ENCODE peak calls at places on chromosomes 4 and X, in five cellular contexts. F is PC-3, G is astrocyte, B is HepG2, L is OCI-LY7. M is an unnamed sample. For H3K4me1, the result is how much of the 10 kb centered on the place peaks cover.

GRCh38 chrX:104318330-104319009 is 63.7 kb upstream of the ESX1 start:
- DNase-seq in L (no peak), B (peak), F (peak), G (peak), M (peak)

GRCh38 chrX:38860106-38861013 is 59.1 kb downstream of the MID1IP1 start:
- DNase-seq in G (no peak), B (no peak), F (no peak), L (no peak), M (no peak)

GRCh38 chr4:99630857-99631256 is 26.8 kb downstream of the C4orf54 start:
- DNase-seq in L (no peak), G (no peak), F (no peak), B (no peak), M (no peak)

GRCh38 chr4:181796502-181796901 is 446.7 kb upstream of the TENM3 start:
- DNase-seq in L (no peak), G (peak), B (no peak), F (no peak), M (peak)

GRCh38 chr4:110236324-110236723 is 37.9 kb upstream of the ELOVL6 start:
- DNase-seq in G (no peak), L (no peak), F (no peak), B (no peak), M (no peak)

GRCh38 chrX:64975491-64975890 is 759 bp downstream of the ZC4H2 start:
- DNase-seq in L (peak), G (peak), B (peak), F (peak), M (peak)

GRCh38 chrX:9668537-9668936 is 97.1 kb downstream of the GPR143 start:
- DNase-seq in G (peak), B (no peak), L (no peak), F (no peak), M (no peak)

GRCh38 chr4:175927121-175927520 is 115.1 kb upstream of the GPM6A start:
- DNase-seq in L (no peak), F (no peak), G (peak), B (no peak), M (peak)

GRCh38 chr4:80252953-80253352 is 13.5 kb upstream of the FGF5 start:
- DNase-seq in G (no peak), B (no peak), F (no peak), L (no peak), M (no peak)

GRCh38 chr4:168636506-168637176 is 139.8 kb downstream of the PALLD start:
- DNase-seq in B (no peak), G (peak), F (peak), L (no peak), M (peak)

GRCh38 chr4:168641811-168642140 is 144.9 kb downstream of the PALLD start:
- DNase-seq in F (no peak), B (no peak), L (no peak), G (no peak), M (no peak)

GRCh38 chr4:168639914-168640313 is 143.1 kb downstream of the PALLD start:
- DNase-seq in L (no peak), G (no peak), B (no peak), F (no peak), M (no peak)

GRCh38 chr4:168636040-168636439 is 139.2 kb downstream of the PALLD start:
- DNase-seq in G (no peak), L (no peak), B (no peak), F (no peak), M (no peak)

GRCh38 chr4:168637872-168638756 is 141.3 kb downstream of the PALLD start:
- DNase-seq in B (no peak), L (no peak), G (peak), F (no peak), M (no peak)
- H3K4me1 ChIP-seq in B (under half), L (under half), G (half or more), F (under half), M (under half)

DNA sequence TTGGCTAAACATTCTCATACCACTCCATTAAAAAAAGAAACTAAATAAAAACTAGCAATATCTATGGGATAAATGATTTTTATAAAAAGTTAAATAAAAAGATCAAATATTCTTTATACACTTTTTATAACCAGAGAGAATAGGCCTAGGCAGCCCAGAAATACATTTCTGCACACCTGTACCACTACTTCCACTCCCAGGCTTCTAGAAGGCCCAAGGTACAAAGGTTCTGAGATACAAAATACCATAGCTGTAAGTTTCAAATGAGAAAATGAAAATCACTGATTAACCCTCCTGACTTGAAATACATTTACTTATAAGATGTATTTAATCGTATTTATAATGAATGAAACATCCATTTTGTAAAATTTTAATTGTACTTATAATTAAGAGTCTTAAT is 226.5 kb upstream of the MAB21L2 start:
- DNase-seq in G (no peak), F (no peak), L (no peak), B (peak), M (no peak)
- H3K4me2 ChIP-seq in G (no peak), F (no peak), L (no peak), B (peak), M (no peak)

DNA sequence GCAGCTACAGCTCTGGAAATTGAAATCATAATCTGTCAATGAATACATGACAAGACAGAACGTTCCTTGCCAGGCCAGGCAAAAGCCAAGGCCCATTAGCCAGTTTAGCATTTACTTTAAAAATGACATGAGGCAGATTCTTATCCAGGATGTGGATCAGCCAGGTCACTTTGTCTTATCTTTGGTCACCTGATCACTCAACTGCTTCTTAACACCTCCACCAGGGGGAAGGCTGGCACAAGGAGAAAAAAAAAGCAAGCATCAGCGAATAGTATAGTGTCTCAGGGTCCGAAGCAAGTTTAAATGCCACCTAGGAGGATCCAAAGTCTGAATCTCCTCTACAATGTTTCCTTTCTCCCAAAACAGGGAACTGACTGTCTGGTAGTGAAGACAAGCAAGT is 18.8 kb downstream of the ATP1B4 start:
- DNase-seq in B (peak), G (no peak), L (peak), F (peak), M (peak)
- TF ChIP-seq CTCF in B (peak), G (no peak), L (peak), F (peak), M (peak)

GRCh38 chr4:3302164-3302785 is 9.5 kb downstream of the RGS12 start:
- DNase-seq in F (no peak), G (peak), L (no peak), B (no peak), M (no peak)

GRCh38 chr4:3301450-3302163 is 8.8 kb downstream of the RGS12 start:
- DNase-seq in F (no peak), L (no peak), G (no peak), B (no peak), M (no peak)

GRCh38 chr4:3299538-3300197 is 6.8 kb downstream of the RGS12 start:
- DNase-seq in G (no peak), B (no peak), L (no peak), F (no peak), M (no peak)

GRCh38 chr4:3299122-3299521 is 6.3 kb downstream of the RGS12 start:
- DNase-seq in G (no peak), L (no peak), F (no peak), B (no peak), M (no peak)

DNA sequence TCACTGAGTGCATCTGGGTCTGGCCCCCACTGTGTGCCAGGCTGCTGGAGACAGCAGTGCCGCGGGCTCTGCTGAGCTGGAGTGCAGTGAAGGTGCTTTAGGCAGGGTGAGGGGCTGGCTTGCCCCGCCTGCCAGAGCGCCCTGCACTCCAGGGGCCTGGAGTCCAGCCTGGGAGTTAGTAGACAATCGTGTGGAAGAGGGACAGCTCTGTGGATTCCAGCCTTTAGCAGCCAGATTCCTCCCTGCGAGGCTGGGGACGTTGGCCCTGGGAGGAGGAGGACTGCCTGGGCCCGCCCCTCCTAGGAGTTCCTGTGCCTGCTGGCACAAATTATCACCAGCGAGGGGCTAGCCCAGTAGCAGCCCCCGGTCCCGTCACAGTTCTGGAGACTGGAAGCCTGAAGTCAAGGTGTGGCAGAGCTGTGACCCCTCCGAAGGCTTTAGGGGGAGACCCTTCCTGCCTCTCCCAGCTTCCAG is 7.4 kb downstream of the RGS12 start:
- DNase-seq in B (no peak), G (no peak), L (no peak), F (no peak), M (no peak)
- H3K4me1 ChIP-seq in B (under half), G (under half), L (under half), F (under half), M (under half)

DNA sequence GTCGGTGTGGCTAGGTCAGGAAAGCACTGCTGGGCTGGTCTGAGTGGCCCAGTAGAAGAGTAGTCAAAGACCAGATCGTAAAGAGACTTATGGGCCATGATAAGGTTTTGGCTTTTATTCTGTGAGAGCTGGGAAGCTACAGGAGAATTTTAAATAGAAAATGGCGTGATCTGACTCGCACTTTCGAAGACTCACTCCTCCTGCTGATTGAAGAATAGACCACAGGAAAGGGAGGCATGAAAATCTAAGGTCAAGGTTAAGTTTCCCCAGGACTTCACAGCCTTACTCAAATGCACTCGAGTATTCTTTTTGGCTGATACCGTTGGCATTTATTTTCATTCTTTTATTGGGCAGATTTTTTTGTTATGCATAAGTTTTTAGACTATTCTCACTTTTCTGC is 231.4 kb upstream of the ANKRD50 start:
- DNase-seq in F (no peak), L (no peak), G (no peak), B (no peak), M (no peak)
- H3K4me2 ChIP-seq in F (peak), L (no peak), G (no peak), B (no peak), M (no peak)

GRCh38 chr4:3418029-3418762 is 23.6 kb upstream of the HGFAC start:
- DNase-seq in B (no peak), G (no peak), L (no peak), F (peak), M (no peak)
- TF ChIP-seq CTCF in B (peak), G (no peak), L (peak), F (peak), M (peak)

GRCh38 chr4:133775881-133776280 is 425.7 kb downstream of the PABPC4L start:
- DNase-seq in F (peak), L (no peak), G (peak), B (no peak), M (peak)

GRCh38 chr4:133776503-133776902 is 425.1 kb downstream of the PABPC4L start:
- DNase-seq in F (no peak), B (no peak), L (no peak), G (no peak), M (no peak)

GRCh38 chr4:133776961-133777360 is 424.6 kb downstream of the PABPC4L start:
- DNase-seq in F (no peak), G (no peak), B (no peak), L (no peak), M (no peak)

DNA sequence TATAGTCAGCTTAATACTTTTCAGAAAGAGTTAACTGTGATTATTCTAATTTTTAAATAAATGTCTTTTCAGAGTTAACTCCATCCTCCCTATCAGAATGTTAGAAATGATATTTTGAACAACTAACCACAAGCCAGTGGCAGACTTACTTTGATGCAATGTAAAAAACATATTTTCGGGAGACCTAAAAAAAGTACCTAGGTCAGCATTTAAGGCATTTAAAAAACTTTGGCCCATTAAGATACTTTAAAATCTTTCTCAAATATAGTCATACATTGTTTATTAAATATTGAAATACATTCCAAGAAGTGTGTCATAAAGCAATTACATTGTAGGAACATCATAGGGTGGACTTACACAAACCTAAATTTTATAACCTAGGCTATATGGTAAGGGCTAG is 426.1 kb downstream of the PABPC4L start:
- DNase-seq in B (no peak), G (no peak), L (no peak), F (no peak), M (no peak)
- H3K4me1 ChIP-seq in B (under half), G (under half), L (under half), F (under half), M (under half)

GRCh38 chr4:82811392-82811791 is 12.8 kb upstream of the SCD5 start:
- DNase-seq in L (no peak), G (no peak), B (no peak), F (no peak), M (no peak)
- H3K4me2 ChIP-seq in L (no peak), G (no peak), B (no peak), F (no peak), M (no peak)

GRCh38 chrX:152902502-152902820 is 4.6 kb downstream of the ZNF185 start:
- DNase-seq in B (no peak), G (no peak), L (no peak), F (no peak), M (no peak)

GRCh38 chrX:152903589-152903988 is 5.7 kb downstream of the ZNF185 start:
- DNase-seq in F (no peak), L (no peak), G (no peak), B (no peak), M (no peak)

GRCh38 chrX:152901816-152902501 is 4.1 kb downstream of the ZNF185 start:
- DNase-seq in G (no peak), F (no peak), L (no peak), B (no peak), M (no peak)

GRCh38 chrX:152905081-152905420 is 7.2 kb downstream of the ZNF185 start:
- DNase-seq in B (no peak), G (no peak), L (no peak), F (no peak), M (no peak)

DNA sequence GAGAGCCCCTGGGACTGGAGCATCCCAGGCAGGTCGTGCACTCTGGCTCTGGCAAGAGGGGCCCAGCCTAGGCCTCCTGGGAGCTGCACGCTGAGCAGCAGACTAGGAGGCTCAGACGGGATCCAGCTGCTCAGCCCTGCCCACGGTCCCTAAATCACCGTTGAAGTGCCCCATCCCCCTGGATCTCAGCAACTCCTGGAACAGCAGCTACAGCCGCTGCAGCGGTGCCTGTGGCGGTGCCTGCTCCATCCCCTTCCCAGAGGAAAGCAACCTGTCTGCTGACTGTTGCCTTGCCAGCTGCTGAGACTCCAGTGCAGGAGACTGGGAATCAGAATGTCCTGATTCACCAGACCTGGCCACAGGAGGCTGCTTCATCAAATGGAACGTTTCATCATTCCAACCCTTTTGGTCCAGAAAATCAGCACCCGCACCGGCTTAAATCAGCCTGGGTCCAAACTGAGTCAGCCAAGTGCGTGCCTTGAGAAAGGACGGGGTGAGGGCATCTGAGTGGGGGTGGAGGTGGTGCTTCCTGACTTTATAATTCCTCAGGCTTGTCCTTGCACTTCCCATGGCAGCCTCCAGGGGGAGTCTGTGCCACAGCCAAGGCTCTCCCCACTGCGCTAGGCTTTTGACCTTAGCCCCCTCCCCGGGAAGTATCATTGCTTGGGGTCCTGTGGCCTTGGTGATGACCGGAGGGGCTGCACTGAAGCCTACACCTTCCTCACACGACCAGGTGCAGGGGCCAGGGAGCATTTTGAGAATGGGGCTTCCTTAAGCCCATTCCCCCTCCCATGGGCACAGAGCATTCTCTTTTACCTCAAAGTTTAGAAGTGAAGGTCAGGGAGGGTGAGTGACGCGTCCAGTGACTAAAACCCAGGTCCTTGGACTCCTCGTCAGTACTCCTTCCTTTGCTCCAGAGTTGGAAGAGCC is 6.5 kb downstream of the ZNF185 start:
- DNase-seq in L (peak), B (no peak), F (peak), G (peak), M (peak)
- TF ChIP-seq CTCF in L (peak), B (peak), F (peak), G (peak), M (peak)

M was measured in mammary epithelial cell.